ENCODE peak calls at places on chromosomes 6 and 20, in eight cellular contexts. One of them, this sample, is unnamed.

GRCh38 chr6:138662474-138662873 is 111.1 kb upstream of the CCDC28A start:
- DNase-seq in activated T-cell treated with anti-CD3 and anti-CD28 coated beads for 24 hours: no peak
- DNase-seq in COR-L47: no peak
- DNase-seq in OCI-LY7: no peak
- DNase-seq in Daoy: no peak
- DNase-seq in C1 segment of cervical spinal cord: no peak
- DNase-seq in nephron progenitor cell: no peak
- DNase-seq in breast epithelium: no peak
- DNase-seq in this sample: no peak

GRCh38 chr20:37911838-37912273 is 8.9 kb downstream of the VSTM2L start:
- DNase-seq in activated T-cell treated with anti-CD3 and anti-CD28 coated beads for 24 hours: no peak
- DNase-seq in COR-L47: peak
- DNase-seq in OCI-LY7: no peak
- DNase-seq in Daoy: peak
- DNase-seq in C1 segment of cervical spinal cord: no peak
- DNase-seq in nephron progenitor cell: no peak
- DNase-seq in breast epithelium: no peak
- DNase-seq in this sample: no peak

GRCh38 chr6:53199156-53199555 is 50.5 kb upstream of the GCM1 start:
- DNase-seq in activated T-cell treated with anti-CD3 and anti-CD28 coated beads for 24 hours: no peak
- DNase-seq in COR-L47: no peak
- DNase-seq in OCI-LY7: peak
- DNase-seq in Daoy: no peak
- DNase-seq in C1 segment of cervical spinal cord: no peak
- DNase-seq in nephron progenitor cell: no peak
- DNase-seq in breast epithelium: no peak
- DNase-seq in this sample: no peak

GRCh38 chr20:18738055-18738454 is 75.5 kb upstream of the SCP2D1 start:
- DNase-seq in activated T-cell treated with anti-CD3 and anti-CD28 coated beads for 24 hours: no peak
- DNase-seq in COR-L47: no peak
- DNase-seq in OCI-LY7: no peak
- DNase-seq in Daoy: peak
- DNase-seq in C1 segment of cervical spinal cord: no peak
- DNase-seq in nephron progenitor cell: no peak
- DNase-seq in breast epithelium: no peak
- DNase-seq in this sample: no peak

GRCh38 chr6:130600880-130601341 is 226.3 kb upstream of the SMLR1 start:
- DNase-seq in activated T-cell treated with anti-CD3 and anti-CD28 coated beads for 24 hours: no peak
- DNase-seq in COR-L47: no peak
- DNase-seq in OCI-LY7: no peak
- DNase-seq in Daoy: no peak
- DNase-seq in C1 segment of cervical spinal cord: no peak
- DNase-seq in nephron progenitor cell: no peak
- DNase-seq in breast epithelium: no peak
- DNase-seq in this sample: no peak

GRCh38 chr6:155311583-155311982 is 2.7 kb downstream of the TFB1M start:
- DNase-seq in activated T-cell treated with anti-CD3 and anti-CD28 coated beads for 24 hours: no peak
- DNase-seq in COR-L47: no peak
- DNase-seq in OCI-LY7: no peak
- DNase-seq in Daoy: no peak
- DNase-seq in C1 segment of cervical spinal cord: no peak
- DNase-seq in nephron progenitor cell: no peak
- DNase-seq in breast epithelium: no peak
- DNase-seq in this sample: no peak

GRCh38 chr6:159252955-159253508 is 83.8 kb downstream of the FNDC1 start:
- DNase-seq in activated T-cell treated with anti-CD3 and anti-CD28 coated beads for 24 hours: no peak
- DNase-seq in COR-L47: peak
- DNase-seq in OCI-LY7: peak
- DNase-seq in Daoy: peak
- DNase-seq in C1 segment of cervical spinal cord: peak
- DNase-seq in nephron progenitor cell: no peak
- DNase-seq in breast epithelium: no peak
- DNase-seq in this sample: peak

GRCh38 chr6:14209005-14209404 is 91.4 kb downstream of the CD83 start:
- DNase-seq in activated T-cell treated with anti-CD3 and anti-CD28 coated beads for 24 hours: no peak
- DNase-seq in COR-L47: no peak
- DNase-seq in OCI-LY7: no peak
- DNase-seq in Daoy: no peak
- DNase-seq in C1 segment of cervical spinal cord: no peak
- DNase-seq in nephron progenitor cell: no peak
- DNase-seq in breast epithelium: no peak
- DNase-seq in this sample: no peak

GRCh38 chr6:170147832-170148708 is 142.8 kb downstream of the DLL1 start:
- DNase-seq in activated T-cell treated with anti-CD3 and anti-CD28 coated beads for 24 hours: peak
- DNase-seq in COR-L47: no peak
- DNase-seq in OCI-LY7: no peak
- DNase-seq in Daoy: peak
- DNase-seq in C1 segment of cervical spinal cord: peak
- DNase-seq in nephron progenitor cell: peak
- DNase-seq in breast epithelium: peak
- DNase-seq in this sample: no peak

GRCh38 chr6:115882174-115882573 is 178.5 kb downstream of the FRK start:
- DNase-seq in activated T-cell treated with anti-CD3 and anti-CD28 coated beads for 24 hours: no peak
- DNase-seq in COR-L47: peak
- DNase-seq in OCI-LY7: no peak
- DNase-seq in Daoy: peak
- DNase-seq in C1 segment of cervical spinal cord: no peak
- DNase-seq in nephron progenitor cell: no peak
- DNase-seq in breast epithelium: no peak
- DNase-seq in this sample: no peak

GRCh38 chr20:17617868-17618672 is 48.2 kb downstream of the DSTN start:
- DNase-seq in activated T-cell treated with anti-CD3 and anti-CD28 coated beads for 24 hours: no peak
- DNase-seq in COR-L47: no peak
- DNase-seq in OCI-LY7: no peak
- DNase-seq in Daoy: no peak
- DNase-seq in C1 segment of cervical spinal cord: no peak
- DNase-seq in nephron progenitor cell: peak
- DNase-seq in breast epithelium: peak
- DNase-seq in this sample: no peak

GRCh38 chr6:132648356-132648755 is 10.6 kb downstream of the TAAR1 start:
- DNase-seq in activated T-cell treated with anti-CD3 and anti-CD28 coated beads for 24 hours: no peak
- DNase-seq in COR-L47: no peak
- DNase-seq in OCI-LY7: no peak
- DNase-seq in Daoy: peak
- DNase-seq in C1 segment of cervical spinal cord: no peak
- DNase-seq in nephron progenitor cell: no peak
- DNase-seq in breast epithelium: no peak
- DNase-seq in this sample: no peak

GRCh38 chr6:4585682-4586468 is 190.3 kb upstream of the CDYL start:
- DNase-seq in activated T-cell treated with anti-CD3 and anti-CD28 coated beads for 24 hours: no peak
- DNase-seq in COR-L47: no peak
- DNase-seq in OCI-LY7: no peak
- DNase-seq in Daoy: no peak
- DNase-seq in C1 segment of cervical spinal cord: no peak
- DNase-seq in nephron progenitor cell: no peak
- DNase-seq in breast epithelium: no peak
- DNase-seq in this sample: no peak

GRCh38 chr6:54892831-54893230 is 46.3 kb downstream of the FAM83B start:
- DNase-seq in activated T-cell treated with anti-CD3 and anti-CD28 coated beads for 24 hours: no peak
- DNase-seq in COR-L47: no peak
- DNase-seq in OCI-LY7: no peak
- DNase-seq in Daoy: peak
- DNase-seq in C1 segment of cervical spinal cord: no peak
- DNase-seq in nephron progenitor cell: no peak
- DNase-seq in breast epithelium: no peak
- DNase-seq in this sample: no peak

GRCh38 chr6:101931766-101932165 is 538.3 kb downstream of the GRIK2 start:
- DNase-seq in activated T-cell treated with anti-CD3 and anti-CD28 coated beads for 24 hours: no peak
- DNase-seq in COR-L47: no peak
- DNase-seq in OCI-LY7: no peak
- DNase-seq in Daoy: no peak
- DNase-seq in C1 segment of cervical spinal cord: no peak
- DNase-seq in nephron progenitor cell: no peak
- DNase-seq in breast epithelium: no peak
- DNase-seq in this sample: no peak

GRCh38 chr6:80214436-80215022 is 108.1 kb downstream of the BCKDHB start:
- DNase-seq in activated T-cell treated with anti-CD3 and anti-CD28 coated beads for 24 hours: no peak
- DNase-seq in COR-L47: peak
- DNase-seq in OCI-LY7: peak
- DNase-seq in Daoy: peak
- DNase-seq in C1 segment of cervical spinal cord: no peak
- DNase-seq in nephron progenitor cell: peak
- DNase-seq in breast epithelium: no peak
- DNase-seq in this sample: peak

GRCh38 chr20:21353236-21353635 is 44.1 kb downstream of the NKX2-4 start:
- DNase-seq in activated T-cell treated with anti-CD3 and anti-CD28 coated beads for 24 hours: no peak
- DNase-seq in COR-L47: no peak
- DNase-seq in OCI-LY7: no peak
- DNase-seq in Daoy: no peak
- DNase-seq in C1 segment of cervical spinal cord: no peak
- DNase-seq in nephron progenitor cell: no peak
- DNase-seq in breast epithelium: no peak
- DNase-seq in this sample: no peak

GRCh38 chr6:152952866-152953509 is 29.9 kb downstream of the FBXO5 start:
- DNase-seq in activated T-cell treated with anti-CD3 and anti-CD28 coated beads for 24 hours: no peak
- DNase-seq in COR-L47: peak
- DNase-seq in OCI-LY7: peak
- DNase-seq in Daoy: peak
- DNase-seq in C1 segment of cervical spinal cord: no peak
- DNase-seq in nephron progenitor cell: no peak
- DNase-seq in breast epithelium: no peak
- DNase-seq in this sample: peak

GRCh38 chr6:169099411-169100202 is 154.0 kb downstream of the THBS2 start:
- DNase-seq in activated T-cell treated with anti-CD3 and anti-CD28 coated beads for 24 hours: no peak
- DNase-seq in COR-L47: no peak
- DNase-seq in OCI-LY7: no peak
- DNase-seq in Daoy: no peak
- DNase-seq in C1 segment of cervical spinal cord: no peak
- DNase-seq in nephron progenitor cell: no peak
- DNase-seq in breast epithelium: no peak
- DNase-seq in this sample: no peak

GRCh38 chr6:14861491-14861943 is 384.4 kb upstream of the JARID2 start:
- DNase-seq in activated T-cell treated with anti-CD3 and anti-CD28 coated beads for 24 hours: no peak
- DNase-seq in COR-L47: no peak
- DNase-seq in OCI-LY7: no peak
- DNase-seq in Daoy: no peak
- DNase-seq in C1 segment of cervical spinal cord: no peak
- DNase-seq in nephron progenitor cell: no peak
- DNase-seq in breast epithelium: no peak
- DNase-seq in this sample: no peak

GRCh38 chr6:129730477-129731165 is 20.6 kb upstream of the ARHGAP18 start:
- DNase-seq in activated T-cell treated with anti-CD3 and anti-CD28 coated beads for 24 hours: no peak
- DNase-seq in COR-L47: no peak
- DNase-seq in OCI-LY7: peak
- DNase-seq in Daoy: no peak
- DNase-seq in C1 segment of cervical spinal cord: no peak
- DNase-seq in nephron progenitor cell: no peak
- DNase-seq in breast epithelium: no peak
- DNase-seq in this sample: peak

GRCh38 chr6:2961491-2961890 is 9.9 kb downstream of the SERPINB6 start:
- DNase-seq in activated T-cell treated with anti-CD3 and anti-CD28 coated beads for 24 hours: no peak
- DNase-seq in COR-L47: no peak
- DNase-seq in OCI-LY7: no peak
- DNase-seq in Daoy: no peak
- DNase-seq in C1 segment of cervical spinal cord: no peak
- DNase-seq in nephron progenitor cell: no peak
- DNase-seq in breast epithelium: no peak
- DNase-seq in this sample: no peak

GRCh38 chr6:19759117-19759880 is 77.9 kb upstream of the ID4 start:
- DNase-seq in activated T-cell treated with anti-CD3 and anti-CD28 coated beads for 24 hours: no peak
- DNase-seq in COR-L47: no peak
- DNase-seq in OCI-LY7: no peak
- DNase-seq in Daoy: peak
- DNase-seq in C1 segment of cervical spinal cord: no peak
- DNase-seq in nephron progenitor cell: no peak
- DNase-seq in breast epithelium: no peak
- DNase-seq in this sample: no peak

GRCh38 chr20:45991616-45992015 is 17.1 kb upstream of the MMP9 start:
- DNase-seq in activated T-cell treated with anti-CD3 and anti-CD28 coated beads for 24 hours: no peak
- DNase-seq in COR-L47: no peak
- DNase-seq in OCI-LY7: no peak
- DNase-seq in Daoy: no peak
- DNase-seq in C1 segment of cervical spinal cord: no peak
- DNase-seq in nephron progenitor cell: no peak
- DNase-seq in breast epithelium: no peak
- DNase-seq in this sample: no peak

GRCh38 chr6:112243861-112244415 is 10.4 kb downstream of the LAMA4 start:
- DNase-seq in activated T-cell treated with anti-CD3 and anti-CD28 coated beads for 24 hours: no peak
- DNase-seq in COR-L47: no peak
- DNase-seq in OCI-LY7: no peak
- DNase-seq in Daoy: no peak
- DNase-seq in C1 segment of cervical spinal cord: no peak
- DNase-seq in nephron progenitor cell: no peak
- DNase-seq in breast epithelium: no peak
- DNase-seq in this sample: no peak

GRCh38 chr20:44024820-44025580 is 110.3 kb downstream of the TOX2 start:
- DNase-seq in activated T-cell treated with anti-CD3 and anti-CD28 coated beads for 24 hours: no peak
- DNase-seq in COR-L47: no peak
- DNase-seq in OCI-LY7: no peak
- DNase-seq in Daoy: no peak
- DNase-seq in C1 segment of cervical spinal cord: no peak
- DNase-seq in nephron progenitor cell: no peak
- DNase-seq in breast epithelium: no peak
- DNase-seq in this sample: no peak

GRCh38 chr6:166456360-166457156 is 73.8 kb upstream of the MPC1 start:
- DNase-seq in activated T-cell treated with anti-CD3 and anti-CD28 coated beads for 24 hours: no peak
- DNase-seq in COR-L47: peak
- DNase-seq in OCI-LY7: peak
- DNase-seq in Daoy: no peak
- DNase-seq in C1 segment of cervical spinal cord: no peak
- DNase-seq in nephron progenitor cell: no peak
- DNase-seq in breast epithelium: no peak
- DNase-seq in this sample: peak

GRCh38 chr6:7184502-7184901 is 76.7 kb downstream of the RREB1 start:
- DNase-seq in activated T-cell treated with anti-CD3 and anti-CD28 coated beads for 24 hours: no peak
- DNase-seq in COR-L47: no peak
- DNase-seq in OCI-LY7: no peak
- DNase-seq in Daoy: no peak
- DNase-seq in C1 segment of cervical spinal cord: no peak
- DNase-seq in nephron progenitor cell: no peak
- DNase-seq in breast epithelium: no peak
- DNase-seq in this sample: no peak

GRCh38 chr6:111880181-111880944 is 7.1 kb upstream of the FYN start:
- DNase-seq in activated T-cell treated with anti-CD3 and anti-CD28 coated beads for 24 hours: no peak
- DNase-seq in COR-L47: no peak
- DNase-seq in OCI-LY7: no peak
- DNase-seq in Daoy: no peak
- DNase-seq in C1 segment of cervical spinal cord: no peak
- DNase-seq in nephron progenitor cell: no peak
- DNase-seq in breast epithelium: no peak
- DNase-seq in this sample: no peak

GRCh38 chr6:75791881-75792280 is 42.8 kb downstream of the MYO6 start:
- DNase-seq in activated T-cell treated with anti-CD3 and anti-CD28 coated beads for 24 hours: no peak
- DNase-seq in COR-L47: no peak
- DNase-seq in OCI-LY7: no peak
- DNase-seq in Daoy: no peak
- DNase-seq in C1 segment of cervical spinal cord: no peak
- DNase-seq in nephron progenitor cell: no peak
- DNase-seq in breast epithelium: no peak
- DNase-seq in this sample: peak

GRCh38 chr6:41697902-41698349 is 37.5 kb downstream of the TFEB start:
- DNase-seq in activated T-cell treated with anti-CD3 and anti-CD28 coated beads for 24 hours: no peak
- DNase-seq in COR-L47: no peak
- DNase-seq in OCI-LY7: no peak
- DNase-seq in Daoy: no peak
- DNase-seq in C1 segment of cervical spinal cord: no peak
- DNase-seq in nephron progenitor cell: no peak
- DNase-seq in breast epithelium: no peak
- DNase-seq in this sample: no peak

GRCh38 chr6:38909020-38909730 is 139.4 kb upstream of the GLP1R start:
- DNase-seq in activated T-cell treated with anti-CD3 and anti-CD28 coated beads for 24 hours: no peak
- DNase-seq in COR-L47: no peak
- DNase-seq in OCI-LY7: no peak
- DNase-seq in Daoy: no peak
- DNase-seq in C1 segment of cervical spinal cord: no peak
- DNase-seq in nephron progenitor cell: no peak
- DNase-seq in breast epithelium: no peak
- DNase-seq in this sample: no peak

GRCh38 chr6:127069659-127070279 is 48.7 kb upstream of the RSPO3 start:
- DNase-seq in activated T-cell treated with anti-CD3 and anti-CD28 coated beads for 24 hours: no peak
- DNase-seq in COR-L47: peak
- DNase-seq in OCI-LY7: peak
- DNase-seq in Daoy: no peak
- DNase-seq in C1 segment of cervical spinal cord: no peak
- DNase-seq in nephron progenitor cell: no peak
- DNase-seq in breast epithelium: no peak
- DNase-seq in this sample: no peak